ENCODE peak calls at places on chromosomes 3 and 15, in eight cellular contexts. One of them, this sample, is unnamed.

GRCh38 chr3:72627276-72627675 is 221.0 kb downstream of the SHQ1 start:
- DNase-seq in tibial artery: no peak
- DNase-seq in OCI-LY7: no peak
- DNase-seq in WERI-Rb-1: no peak
- DNase-seq in sigmoid colon: no peak
- DNase-seq in body of pancreas: no peak
- DNase-seq in CD8-positive, alpha-beta memory T cell: no peak
- DNase-seq in aorta: no peak
- DNase-seq in this sample: no peak

GRCh38 chr15:101111570-101112262 is 140.1 kb downstream of the CHSY1 start:
- DNase-seq in sigmoid colon: no peak
- DNase-seq in CD8-positive, alpha-beta memory T cell: no peak
- DNase-seq in aorta: peak; percentile 66
- DNase-seq in tibial artery: no peak
- DNase-seq in OCI-LY7: no peak
- DNase-seq in WERI-Rb-1: no peak
- DNase-seq in body of pancreas: no peak
- DNase-seq in this sample: no peak

GRCh38 chr15:37872661-37873060 is 61.8 kb upstream of the TMCO5A start:
- DNase-seq in sigmoid colon: no peak
- DNase-seq in tibial artery: no peak
- DNase-seq in aorta: no peak
- DNase-seq in WERI-Rb-1: no peak
- DNase-seq in OCI-LY7: no peak
- DNase-seq in body of pancreas: peak; percentile 3
- DNase-seq in CD8-positive, alpha-beta memory T cell: no peak
- DNase-seq in this sample: no peak

GRCh38 chr3:162525052-162525451 is 1028.4 kb downstream of the OTOL1 start:
- DNase-seq in OCI-LY7: no peak
- DNase-seq in CD8-positive, alpha-beta memory T cell: no peak
- DNase-seq in tibial artery: no peak
- DNase-seq in aorta: no peak
- DNase-seq in body of pancreas: peak; percentile 22
- DNase-seq in WERI-Rb-1: no peak
- DNase-seq in sigmoid colon: peak; percentile 67
- DNase-seq in this sample: no peak

GRCh38 chr15:34793071-34793470 is 2.3 kb downstream of the ACTC1 start:
- DNase-seq in aorta: no peak
- DNase-seq in tibial artery: no peak
- DNase-seq in sigmoid colon: no peak
- DNase-seq in CD8-positive, alpha-beta memory T cell: no peak
- DNase-seq in OCI-LY7: no peak
- DNase-seq in WERI-Rb-1: no peak
- DNase-seq in body of pancreas: no peak
- DNase-seq in this sample: no peak

GRCh38 chr15:89876736-89877135 is 17.1 kb downstream of the AP3S2 start:
- DNase-seq in tibial artery: no peak
- DNase-seq in body of pancreas: no peak
- DNase-seq in WERI-Rb-1: no peak
- DNase-seq in aorta: no peak
- DNase-seq in sigmoid colon: no peak
- DNase-seq in OCI-LY7: no peak
- DNase-seq in CD8-positive, alpha-beta memory T cell: no peak
- DNase-seq in this sample: no peak

GRCh38 chr3:72816843-72817485 is 31.3 kb downstream of the SHQ1 start:
- DNase-seq in OCI-LY7: peak; percentile 15
- DNase-seq in aorta: no peak
- DNase-seq in sigmoid colon: no peak
- DNase-seq in body of pancreas: no peak
- DNase-seq in CD8-positive, alpha-beta memory T cell: no peak
- DNase-seq in tibial artery: no peak
- DNase-seq in WERI-Rb-1: no peak
- DNase-seq in this sample: no peak

GRCh38 chr15:69513986-69514385 is 61.4 kb downstream of the RPLP1 start:
- DNase-seq in sigmoid colon: no peak
- DNase-seq in WERI-Rb-1: peak; percentile 75
- DNase-seq in body of pancreas: no peak
- DNase-seq in OCI-LY7: no peak
- DNase-seq in aorta: no peak
- DNase-seq in CD8-positive, alpha-beta memory T cell: no peak
- DNase-seq in tibial artery: peak; percentile 28
- DNase-seq in this sample: no peak

GRCh38 chr15:67080118-67080899 is 14.9 kb downstream of the SMAD3 start:
- DNase-seq in body of pancreas: peak; percentile 72
- DNase-seq in CD8-positive, alpha-beta memory T cell: no peak
- DNase-seq in sigmoid colon: no peak
- DNase-seq in WERI-Rb-1: no peak
- DNase-seq in tibial artery: peak; percentile 76
- DNase-seq in OCI-LY7: no peak
- DNase-seq in aorta: peak; percentile 80
- DNase-seq in this sample: peak; percentile 79

GRCh38 chr3:36656873-36657272 is 107.5 kb downstream of the DCLK3 start:
- DNase-seq in aorta: no peak
- DNase-seq in CD8-positive, alpha-beta memory T cell: no peak
- DNase-seq in WERI-Rb-1: no peak
- DNase-seq in sigmoid colon: no peak
- DNase-seq in OCI-LY7: no peak
- DNase-seq in body of pancreas: no peak
- DNase-seq in tibial artery: no peak
- DNase-seq in this sample: no peak

GRCh38 chr15:42270551-42270950 is 2.5 kb upstream of the GANC start:
- DNase-seq in OCI-LY7: no peak
- DNase-seq in CD8-positive, alpha-beta memory T cell: no peak
- DNase-seq in WERI-Rb-1: no peak
- DNase-seq in body of pancreas: no peak
- DNase-seq in tibial artery: no peak
- DNase-seq in aorta: no peak
- DNase-seq in sigmoid colon: no peak
- DNase-seq in this sample: no peak

GRCh38 chr15:42273900-42274692 is 863 bp upstream of the TMEM87A start:
- DNase-seq in WERI-Rb-1: no peak
- DNase-seq in sigmoid colon: peak; percentile 83
- DNase-seq in body of pancreas: peak; percentile 70
- DNase-seq in CD8-positive, alpha-beta memory T cell: peak; percentile 77
- DNase-seq in tibial artery: peak; percentile 82
- DNase-seq in aorta: peak; percentile 89
- DNase-seq in OCI-LY7: peak; percentile 72
- DNase-seq in this sample: peak; percentile 67

GRCh38 chr15:42273099-42273899 is at the start of the genes GANC and TMEM87A:
- DNase-seq in aorta: peak; percentile 98
- DNase-seq in OCI-LY7: peak; percentile 97
- DNase-seq in tibial artery: peak; percentile 99
- DNase-seq in CD8-positive, alpha-beta memory T cell: peak; percentile 97
- DNase-seq in sigmoid colon: peak; percentile 99
- DNase-seq in WERI-Rb-1: peak; percentile 98
- DNase-seq in body of pancreas: peak; percentile 98
- DNase-seq in this sample: peak; percentile 96

GRCh38 chr15:42272768-42273098 is 268 bp upstream of the GANC start:
- DNase-seq in CD8-positive, alpha-beta memory T cell: no peak
- DNase-seq in OCI-LY7: no peak
- DNase-seq in aorta: no peak
- DNase-seq in body of pancreas: no peak
- DNase-seq in WERI-Rb-1: no peak
- DNase-seq in sigmoid colon: no peak
- DNase-seq in tibial artery: no peak
- DNase-seq in this sample: no peak

DNA sequence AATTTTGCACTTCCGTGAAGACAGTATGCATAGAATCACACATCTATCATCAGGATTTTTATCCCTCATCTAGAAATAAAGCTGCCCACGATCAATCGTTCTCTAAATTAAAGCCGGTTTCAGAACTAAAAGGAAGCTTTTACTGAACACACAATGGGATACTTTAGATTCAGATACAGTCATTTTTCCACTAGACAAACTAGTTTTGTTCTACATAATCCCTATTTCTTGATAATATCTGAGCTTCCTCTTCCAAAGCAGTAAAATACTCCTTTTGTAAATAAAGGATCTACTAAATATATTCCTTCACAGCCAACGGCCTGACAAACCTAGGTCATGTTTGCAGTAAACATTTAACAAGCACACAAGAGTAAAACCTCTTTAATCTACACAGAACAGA is 2.0 kb upstream of the GANC start:
- DNase-seq in sigmoid colon: no peak
- DNase-seq in aorta: no peak
- DNase-seq in CD8-positive, alpha-beta memory T cell: no peak
- DNase-seq in body of pancreas: no peak
- DNase-seq in OCI-LY7: no peak
- DNase-seq in tibial artery: no peak
- DNase-seq in WERI-Rb-1: no peak
- DNase-seq in this sample: no peak
- H3K4me3 ChIP-seq in sigmoid colon: no peak overlapping the region
- H3K4me3 ChIP-seq in aorta: no peak overlapping the region
- H3K4me3 ChIP-seq in CD8-positive, alpha-beta memory T cell: no peak overlapping the region
- H3K4me3 ChIP-seq in body of pancreas: no peak overlapping the region
- H3K4me3 ChIP-seq in OCI-LY7: peak overlapping the region; percentile 32
- H3K4me3 ChIP-seq in tibial artery: no peak overlapping the region
- H3K4me3 ChIP-seq in WERI-Rb-1: no peak overlapping the region
- H3K4me3 ChIP-seq in this sample: peak overlapping the region; percentile 39

GRCh38 chr3:32428092-32429068 is 36.7 kb downstream of the CMTM7 start:
- DNase-seq in body of pancreas: no peak
- DNase-seq in OCI-LY7: peak; percentile 87
- DNase-seq in WERI-Rb-1: no peak
- DNase-seq in CD8-positive, alpha-beta memory T cell: peak; percentile 73
- DNase-seq in tibial artery: no peak
- DNase-seq in aorta: no peak
- DNase-seq in sigmoid colon: no peak
- DNase-seq in this sample: no peak
- H3K27ac ChIP-seq in body of pancreas: peak overlapping the region; percentile 29
- H3K27ac ChIP-seq in OCI-LY7: peak overlapping the region; percentile 82
- H3K27ac ChIP-seq in WERI-Rb-1: no peak overlapping the region
- H3K27ac ChIP-seq in CD8-positive, alpha-beta memory T cell: peak overlapping the region; percentile 35
- H3K27ac ChIP-seq in tibial artery: no peak overlapping the region
- H3K27ac ChIP-seq in aorta: no peak overlapping the region
- H3K27ac ChIP-seq in sigmoid colon: no peak overlapping the region
- H3K27ac ChIP-seq in this sample: peak overlapping the region; percentile 76

DNA sequence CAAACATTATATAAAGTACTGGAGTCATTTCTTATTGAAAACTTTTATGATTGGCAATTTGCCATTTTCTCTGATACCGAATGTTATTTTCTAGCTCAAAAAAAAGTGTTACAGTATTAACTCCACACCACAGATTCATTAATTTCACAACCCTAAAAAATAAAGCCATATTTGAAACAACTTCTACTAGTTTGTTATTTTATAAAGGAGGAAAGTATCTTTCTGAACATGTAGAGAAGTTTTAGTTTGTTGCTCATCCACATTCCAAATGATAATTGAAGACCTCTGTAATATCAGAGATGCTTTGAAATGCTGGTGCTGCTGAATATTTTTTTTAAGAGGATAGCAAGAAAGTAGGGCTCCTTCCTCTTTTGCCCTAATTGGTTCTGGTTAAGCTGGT is 2.0 kb downstream of the VGLL3 start:
- DNase-seq in body of pancreas: no peak
- DNase-seq in WERI-Rb-1: no peak
- DNase-seq in tibial artery: no peak
- DNase-seq in sigmoid colon: no peak
- DNase-seq in OCI-LY7: no peak
- DNase-seq in CD8-positive, alpha-beta memory T cell: no peak
- DNase-seq in aorta: no peak
- DNase-seq in this sample: no peak
- H3K4me3 ChIP-seq in body of pancreas: no peak overlapping the region
- H3K4me3 ChIP-seq in WERI-Rb-1: no peak overlapping the region
- H3K4me3 ChIP-seq in tibial artery: peak overlapping the region; percentile 69
- H3K4me3 ChIP-seq in sigmoid colon: peak overlapping the region; percentile 76
- H3K4me3 ChIP-seq in OCI-LY7: no peak overlapping the region
- H3K4me3 ChIP-seq in CD8-positive, alpha-beta memory T cell: no peak overlapping the region
- H3K4me3 ChIP-seq in aorta: peak overlapping the region; percentile 80
- H3K4me3 ChIP-seq in this sample: peak overlapping the region; percentile 90

DNA sequence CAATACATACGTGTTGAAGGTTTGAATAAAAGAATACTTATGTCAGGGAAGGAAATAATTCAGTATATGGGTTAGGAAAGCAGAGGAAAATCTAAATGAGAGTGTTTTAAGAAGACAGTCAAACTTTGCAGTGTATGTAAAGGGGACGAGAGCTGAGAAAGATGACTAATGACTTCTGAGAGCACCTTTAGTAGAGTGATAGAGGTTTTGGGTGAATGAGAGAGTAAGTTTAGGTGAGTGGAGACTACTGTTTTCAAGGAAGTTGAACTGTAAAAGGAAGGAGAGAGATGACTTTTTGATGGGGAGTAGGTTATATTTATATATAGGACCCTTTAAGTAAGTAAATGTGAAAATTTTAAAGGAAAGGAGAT is 9.4 kb downstream of the TBC1D23 start:
- DNase-seq in sigmoid colon: no peak
- DNase-seq in aorta: no peak
- DNase-seq in WERI-Rb-1: no peak
- DNase-seq in CD8-positive, alpha-beta memory T cell: no peak
- DNase-seq in tibial artery: no peak
- DNase-seq in body of pancreas: no peak
- DNase-seq in OCI-LY7: no peak
- DNase-seq in this sample: no peak
- H3K27ac ChIP-seq in sigmoid colon: no peak overlapping the region
- H3K27ac ChIP-seq in aorta: no peak overlapping the region
- H3K27ac ChIP-seq in WERI-Rb-1: peak overlapping the region; percentile 81
- H3K27ac ChIP-seq in CD8-positive, alpha-beta memory T cell: no peak overlapping the region
- H3K27ac ChIP-seq in tibial artery: no peak overlapping the region
- H3K27ac ChIP-seq in body of pancreas: no peak overlapping the region
- H3K27ac ChIP-seq in OCI-LY7: no peak overlapping the region
- H3K27ac ChIP-seq in this sample: no peak overlapping the region

GRCh38 chr3:175020101-175020500 is 161.0 kb downstream of the NAALADL2 start:
- DNase-seq in aorta: no peak
- DNase-seq in sigmoid colon: no peak
- DNase-seq in body of pancreas: no peak
- DNase-seq in CD8-positive, alpha-beta memory T cell: no peak
- DNase-seq in tibial artery: no peak
- DNase-seq in WERI-Rb-1: no peak
- DNase-seq in OCI-LY7: no peak
- DNase-seq in this sample: no peak
- H3K4me3 ChIP-seq in aorta: no peak overlapping the region
- H3K4me3 ChIP-seq in sigmoid colon: no peak overlapping the region
- H3K4me3 ChIP-seq in body of pancreas: no peak overlapping the region
- H3K4me3 ChIP-seq in CD8-positive, alpha-beta memory T cell: no peak overlapping the region
- H3K4me3 ChIP-seq in tibial artery: no peak overlapping the region
- H3K4me3 ChIP-seq in WERI-Rb-1: no peak overlapping the region
- H3K4me3 ChIP-seq in OCI-LY7: no peak overlapping the region
- H3K4me3 ChIP-seq in this sample: no peak overlapping the region

GRCh38 chr15:31214158-31214863 is 112.3 kb upstream of the KLF13 start:
- DNase-seq in sigmoid colon: no peak
- DNase-seq in body of pancreas: no peak
- DNase-seq in tibial artery: no peak
- DNase-seq in OCI-LY7: peak; percentile 56
- DNase-seq in aorta: no peak
- DNase-seq in WERI-Rb-1: no peak
- DNase-seq in CD8-positive, alpha-beta memory T cell: no peak
- DNase-seq in this sample: no peak
- H3K27ac ChIP-seq in sigmoid colon: peak overlapping the region; percentile 98
- H3K27ac ChIP-seq in body of pancreas: peak overlapping the region; percentile 91
- H3K27ac ChIP-seq in tibial artery: peak overlapping the region; percentile 45
- H3K27ac ChIP-seq in OCI-LY7: peak overlapping the region; percentile 17
- H3K27ac ChIP-seq in aorta: no peak overlapping the region
- H3K27ac ChIP-seq in WERI-Rb-1: no peak overlapping the region
- H3K27ac ChIP-seq in CD8-positive, alpha-beta memory T cell: no peak overlapping the region
- H3K27ac ChIP-seq in this sample: peak overlapping the region; percentile 29

GRCh38 chr3:58349792-58350626 is 17.3 kb downstream of the PXK start:
- DNase-seq in tibial artery: no peak
- DNase-seq in WERI-Rb-1: no peak
- DNase-seq in aorta: no peak
- DNase-seq in CD8-positive, alpha-beta memory T cell: no peak
- DNase-seq in sigmoid colon: no peak
- DNase-seq in body of pancreas: no peak
- DNase-seq in OCI-LY7: peak; percentile 98
- DNase-seq in this sample: no peak
- H3K4me3 ChIP-seq in tibial artery: no peak overlapping the region
- H3K4me3 ChIP-seq in WERI-Rb-1: no peak overlapping the region
- H3K4me3 ChIP-seq in aorta: no peak overlapping the region
- H3K4me3 ChIP-seq in CD8-positive, alpha-beta memory T cell: no peak overlapping the region
- H3K4me3 ChIP-seq in sigmoid colon: no peak overlapping the region
- H3K4me3 ChIP-seq in body of pancreas: no peak overlapping the region
- H3K4me3 ChIP-seq in OCI-LY7: peak overlapping the region; percentile 62
- H3K4me3 ChIP-seq in this sample: no peak overlapping the region

This sample was measured in breast epithelium.